ENCODE peak calls at places on chromosomes 11 and 22, in five cellular contexts. G is colonic mucosa; Y is stimulated activated CD4-positive, alpha-beta T cell treated with anti-CD3 and anti-CD28 coated beads, Interleukin-2, amount 100 ng/mL, for 48 hours; A is GDM1; O is tibial nerve. J is an unnamed sample.

GRCh38 chr22:31044262-31044861 is 36.8 kb upstream of the SMTN start:
- DNase-seq in Y (no peak), G (peak; percentile 31), A (no peak), O (peak; percentile 28), J (no peak)

GRCh38 chr11:2444301-2445106 is at the start of the genes KCNQ1 and TRPM5:
- DNase-seq in O (no peak), A (peak; percentile 62), Y (peak; percentile 64), G (peak; percentile 85), J (peak; percentile 48)

GRCh38 chr22:27317961-27318360 is 483.6 kb downstream of the MN1 start:
- DNase-seq in A (no peak), O (no peak), G (peak; percentile 61), Y (no peak), J (no peak)

GRCh38 chr11:32555885-32556284 is 27.7 kb upstream of the EIF3M start:
- DNase-seq in A (no peak), G (no peak), Y (no peak), O (no peak), J (no peak)

GRCh38 chr22:30903876-30904460 is 64.6 kb downstream of the MORC2 start:
- DNase-seq in A (no peak), Y (no peak), G (no peak), O (no peak), J (no peak)

GRCh38 chr11:61917357-61918109 is at the start of gene RAB3IL1:
- DNase-seq in Y (no peak), A (no peak), G (peak; percentile 61), O (peak; percentile 66), J (peak; percentile 56)

GRCh38 chr22:32721328-32722180 is 80.0 kb upstream of the TIMP3 start:
- DNase-seq in O (no peak), A (no peak), G (no peak), Y (no peak), J (no peak)

GRCh38 chr11:94934836-94935235 is 38.5 kb downstream of the CWC15 start:
- DNase-seq in A (no peak), Y (no peak), O (no peak), G (no peak), J (no peak)

GRCh38 chr11:16925495-16926065 is 88.6 kb downstream of the PLEKHA7 start:
- DNase-seq in G (peak; percentile 62), O (no peak), Y (no peak), A (no peak), J (peak; percentile 66)

GRCh38 chr22:42388130-42388797 is 43.9 kb downstream of the NFAM1 start:
- DNase-seq in Y (no peak), O (no peak), G (no peak), A (no peak), J (no peak)

GRCh38 chr22:48568736-48569330 is 1258.8 kb downstream of the BRD1 start:
- DNase-seq in O (no peak), Y (no peak), A (no peak), G (no peak), J (no peak)

GRCh38 chr11:133951484-133952198 is 5.1 kb downstream of the IGSF9B start:
- DNase-seq in G (no peak), Y (no peak), O (no peak), A (no peak), J (no peak)

GRCh38 chr11:73939096-73939495 is 11.7 kb upstream of the DNAJB13 start:
- DNase-seq in O (no peak), G (no peak), Y (no peak), A (no peak), J (no peak)

GRCh38 chr22:36900880-36901279 is 12.5 kb upstream of the CSF2RB start:
- DNase-seq in A (no peak), Y (no peak), G (no peak), O (no peak), J (no peak)

GRCh38 chr11:9231848-9232177 is 33.3 kb downstream of the DENND5A start:
- DNase-seq in G (no peak), A (peak; percentile 5), Y (no peak), O (peak; percentile 11), J (no peak)

GRCh38 chr11:118051611-118052461 is 25.0 kb upstream of the TMPRSS4 start:
- DNase-seq in G (no peak), O (no peak), A (no peak), Y (peak; percentile 26), J (no peak)

J was measured in neuronal stem cell.